ENCODE peak calls at places on chromosomes 1 and 21, in ten cellular contexts. X is progenitor cell of endocrine pancreas; D is substantia nigra; G is pancreas; W is NCI-H1436; F is mesendoderm; R is fibroblast of lung; T is left ventricle myocardium inferior; Y is activated CD4-positive, alpha-beta T cell treated with anti-CD3 and anti-CD28 coated beads for 1 hour; B is HFF-Myc. I is an unnamed sample.

GRCh38 chr21:38810826-38811164 is 5.1 kb downstream of the ETS2 start:
- DNase-seq in G (no peak), W (no peak), B (no peak), D (no peak), Y (no peak), T (no peak), F (no peak), R (no peak), X (no peak), I (no peak)

GRCh38 chr1:226481133-226481532 is 67.4 kb upstream of the STUM start:
- DNase-seq in R (no peak), G (no peak), B (no peak), Y (no peak), X (no peak), F (no peak), T (no peak), W (no peak), D (no peak), I (no peak)

GRCh38 chr1:212290608-212291007 is 5.4 kb downstream of the PPP2R5A start:
- DNase-seq in R (peak), W (no peak), Y (no peak), F (no peak), D (no peak), X (no peak), B (no peak), T (no peak), G (no peak), I (peak)

GRCh38 chr21:37005548-37006242 is 807 bp upstream of the RIPPLY3 start:
- DNase-seq in F (peak), Y (no peak), D (no peak), W (no peak), T (no peak), G (no peak), B (no peak), R (no peak), X (no peak), I (no peak)

GRCh38 chr1:93641527-93641926 is 40.1 kb downstream of the BCAR3 start:
- DNase-seq in W (no peak), T (no peak), R (peak), F (no peak), B (no peak), D (no peak), G (no peak), Y (no peak), X (no peak), I (peak)

GRCh38 chr1:233328661-233329498 is 1.4 kb downstream of the MAP3K21 start:
- DNase-seq in F (peak), D (no peak), W (no peak), T (no peak), R (no peak), G (peak), Y (no peak), B (no peak), X (peak), I (no peak)

GRCh38 chr1:201480231-201481003 is 11.4 kb upstream of the PHLDA3 start:
- DNase-seq in B (no peak), R (peak), D (no peak), F (peak), W (peak), Y (peak), T (peak), X (no peak), G (peak), I (no peak)

GRCh38 chr1:57831624-57832023 is 407.8 kb upstream of the DAB1 start:
- DNase-seq in D (no peak), Y (no peak), W (no peak), B (no peak), T (no peak), G (no peak), X (no peak), F (no peak), R (peak), I (peak)

GRCh38 chr1:37485902-37486679 is 11.7 kb downstream of the ZC3H12A start:
- DNase-seq in X (no peak), W (no peak), R (no peak), Y (no peak), T (no peak), G (no peak), D (no peak), B (no peak), F (no peak), I (peak)

GRCh38 chr1:229046251-229046853 is 224.6 kb upstream of the RAB4A start:
- DNase-seq in B (no peak), T (no peak), D (no peak), W (no peak), F (no peak), R (no peak), G (no peak), X (no peak), Y (no peak), I (no peak)

GRCh38 chr1:182617734-182618288 is 13.6 kb upstream of the RGS16 start:
- DNase-seq in D (no peak), R (peak), W (peak), B (no peak), T (no peak), G (no peak), Y (no peak), F (peak), X (no peak), I (peak)

GRCh38 chr1:201708085-201708512 is 120.9 kb upstream of the IPO9 start:
- DNase-seq in X (no peak), R (peak), F (peak), G (no peak), B (no peak), D (no peak), Y (no peak), T (no peak), W (no peak), I (peak)

GRCh38 chr21:29334717-29335428 is 36.2 kb downstream of the BACH1 start:
- DNase-seq in X (no peak), W (no peak), Y (no peak), B (no peak), D (no peak), T (no peak), R (peak), F (no peak), G (no peak), I (peak)

GRCh38 chr1:94734963-94735899 is 84.9 kb upstream of the SLC44A3 start:
- DNase-seq in X (no peak), F (peak), G (peak), T (peak), W (no peak), R (peak), Y (no peak), D (no peak), B (peak), I (peak)

GRCh38 chr1:200079576-200079975 is 52.1 kb downstream of the NR5A2 start:
- DNase-seq in R (no peak), D (no peak), T (no peak), Y (no peak), W (no peak), X (no peak), F (no peak), G (no peak), B (no peak), I (no peak)

GRCh38 chr1:58778593-58778992 is 5.3 kb downstream of the JUN start:
- DNase-seq in B (no peak), T (no peak), D (no peak), R (peak), G (no peak), F (no peak), Y (no peak), W (no peak), X (no peak), I (no peak)

GRCh38 chr1:47871799-47872353 is 125.3 kb downstream of the TRABD2B start:
- DNase-seq in Y (no peak), X (no peak), B (no peak), R (no peak), G (no peak), W (peak), D (no peak), F (no peak), T (no peak), I (peak)

GRCh38 chr1:54850737-54851136 is 36.3 kb downstream of the DHCR24 start:
- DNase-seq in F (no peak), B (no peak), Y (no peak), W (no peak), X (no peak), T (no peak), R (peak), D (no peak), G (no peak), I (peak)

GRCh38 chr1:59703226-59703917 is 111.4 kb upstream of the HOOK1 start:
- DNase-seq in R (peak), T (no peak), D (no peak), G (no peak), F (no peak), B (peak), Y (no peak), X (no peak), W (no peak), I (peak)

GRCh38 chr1:234965128-234965527 is 163.5 kb downstream of the TOMM20 start:
- DNase-seq in T (no peak), Y (no peak), B (no peak), D (no peak), R (no peak), G (no peak), X (no peak), F (no peak), W (no peak), I (peak)

GRCh38 chr1:85553936-85554335 is 26.6 kb upstream of the CCN1 start:
- DNase-seq in X (no peak), Y (no peak), T (no peak), G (no peak), F (no peak), R (peak), D (no peak), B (no peak), W (no peak), I (no peak)

GRCh38 chr1:160206421-160207117 is 1.4 kb downstream of the PEA15 start:
- DNase-seq in D (no peak), F (peak), T (no peak), X (no peak), G (no peak), Y (no peak), B (peak), W (no peak), R (peak), I (peak)

GRCh38 chr1:12067900-12068821 is 5.1 kb downstream of the TNFRSF8 start:
- DNase-seq in R (peak), X (no peak), G (no peak), F (peak), T (no peak), B (peak), Y (no peak), D (no peak), W (no peak), I (peak)

GRCh38 chr1:63747445-63747844 is 26.4 kb upstream of the ROR1 start:
- DNase-seq in G (no peak), X (no peak), F (peak), D (no peak), W (no peak), B (no peak), R (no peak), Y (no peak), T (peak), I (no peak)

GRCh38 chr1:208631516-208631915 is 387.3 kb upstream of the PLXNA2 start:
- DNase-seq in T (no peak), W (no peak), Y (no peak), X (no peak), D (no peak), B (no peak), R (no peak), F (no peak), G (no peak), I (no peak)

GRCh38 chr1:51433269-51433971 is 85.6 kb downstream of the EPS15 start:
- DNase-seq in B (peak), Y (no peak), T (no peak), R (no peak), X (no peak), D (no peak), F (peak), W (no peak), G (no peak), I (peak)

GRCh38 chr1:19344372-19344810 is 32.3 kb downstream of the SLC66A1 start:
- DNase-seq in X (peak), T (peak), D (peak), F (peak), Y (peak), W (peak), R (peak), G (no peak), B (no peak), I (peak)

GRCh38 chr1:243944429-243945160 is 94.6 kb upstream of the AKT3 start:
- DNase-seq in B (no peak), T (no peak), X (peak), W (no peak), R (peak), D (no peak), F (peak), Y (no peak), G (peak), I (peak)

GRCh38 chr1:37840711-37841110 is 18.7 kb downstream of the MTF1 start:
- DNase-seq in G (no peak), W (no peak), T (no peak), B (no peak), R (no peak), Y (no peak), D (no peak), X (no peak), F (no peak), I (peak)

GRCh38 chr1:54857741-54858665 is 29.0 kb downstream of the DHCR24 start:
- DNase-seq in D (no peak), W (no peak), F (no peak), R (peak), Y (no peak), T (no peak), X (no peak), G (no peak), B (no peak), I (peak)

GRCh38 chr1:214537219-214537618 is 14.2 kb downstream of the PTPN14 start:
- DNase-seq in W (no peak), R (peak), X (no peak), D (no peak), T (no peak), Y (no peak), F (no peak), G (no peak), B (no peak), I (peak)

GRCh38 chr1:33081554-33082305 is 777 bp downstream of the AZIN2 start:
- DNase-seq in W (no peak), F (peak), B (no peak), D (no peak), Y (no peak), T (no peak), R (no peak), X (no peak), G (no peak), I (no peak)

GRCh38 chr1:75134656-75134938 is 409 bp downstream of the LHX8 start:
- DNase-seq in F (no peak), G (no peak), X (no peak), D (no peak), B (no peak), R (no peak), Y (no peak), W (no peak), T (no peak), I (no peak)

GRCh38 chr1:32623775-32624174 is 26.6 kb downstream of the ZBTB8OS start:
- DNase-seq in D (no peak), B (no peak), W (no peak), R (no peak), G (no peak), T (no peak), F (no peak), X (no peak), Y (no peak), I (no peak)

GRCh38 chr1:34928865-34929496 is 469 bp downstream of the DLGAP3 start:
- DNase-seq in T (no peak), D (no peak), B (no peak), R (no peak), X (no peak), G (no peak), W (no peak), F (peak), Y (no peak), I (no peak)

I was measured in fibroblast of pulmonary artery.